ENCODE peak calls at places on chromosomes 2 and 18, in four cellular contexts. W is Panc1, R is DND-41, Z is cardiac muscle cell. A is an unnamed sample.
A peak's percentile ranks its signal among the peaks of the same experiment; 100 is the strongest.

GRCh38 chr2:189287982-189288494 is 108.5 kb upstream of the COL5A2 start:
- DNase-seq in W (peak; percentile 75), R (no peak), Z (peak; percentile 89), A (peak; percentile 92)

GRCh38 chr2:12325806-12326205 is 390.9 kb upstream of the TRIB2 start:
- DNase-seq in W (no peak), R (peak; percentile 84), Z (peak; percentile 86), A (peak; percentile 41)

GRCh38 chr2:99881901-99882591 is 260.3 kb downstream of the AFF3 start:
- DNase-seq in W (no peak), R (no peak), Z (peak; percentile 71), A (peak; percentile 73)

GRCh38 chr18:23897293-23897692 is 117.3 kb upstream of the TTC39C start:
- DNase-seq in W (no peak), R (no peak), Z (no peak), A (no peak)

GRCh38 chr18:33914399-33914798 is 310.3 kb downstream of the NOL4 start:
- DNase-seq in W (no peak), R (no peak), Z (no peak), A (peak; percentile 3)

GRCh38 chr2:199201539-199201938 is 256.2 kb downstream of the SATB2 start:
- DNase-seq in W (no peak), R (no peak), Z (no peak), A (no peak)

GRCh38 chr2:9260411-9261037 is 53.9 kb downstream of the ASAP2 start:
- DNase-seq in W (no peak), R (no peak), Z (peak; percentile 29), A (no peak)

GRCh38 chr18:32368170-32368569 is 102.5 kb downstream of the GAREM1 start:
- DNase-seq in W (no peak), R (no peak), Z (no peak), A (no peak)

GRCh38 chr2:127508025-127508620 is 18.2 kb downstream of the IWS1 start:
- DNase-seq in W (no peak), R (no peak), Z (no peak), A (peak; percentile 20)

GRCh38 chr2:47569658-47570398 is 166.9 kb downstream of the MSH2 start:
- DNase-seq in W (no peak), R (no peak), Z (peak; percentile 17), A (no peak)

GRCh38 chr2:68709421-68709911 is 25.1 kb upstream of the ARHGAP25 start:
- DNase-seq in W (peak; percentile 48), R (peak; percentile 61), Z (peak; percentile 65), A (peak; percentile 58)

GRCh38 chr2:119234021-119235019 is 10.7 kb downstream of the STEAP3 start:
- DNase-seq in W (no peak), R (peak; percentile 35), Z (peak; percentile 57), A (peak; percentile 24)

GRCh38 chr2:37472959-37473358 is 128.5 kb downstream of the QPCT start:
- DNase-seq in W (no peak), R (no peak), Z (peak; percentile 29), A (peak; percentile 77)

GRCh38 chr18:79680100-79680879 is 687 bp downstream of the CTDP1 start:
- DNase-seq in W (no peak), R (peak; percentile 58), Z (peak; percentile 58), A (peak; percentile 45)

GRCh38 chr2:105323117-105323516 is 6.4 kb downstream of the TGFBRAP1 start:
- DNase-seq in W (no peak), R (no peak), Z (no peak), A (no peak)

GRCh38 chr18:79380816-79381806 is 14.6 kb upstream of the NFATC1 start:
- DNase-seq in W (no peak), R (peak; percentile 68), Z (peak; percentile 57), A (peak; percentile 53)

GRCh38 chr2:15306706-15307105 is 254.4 kb downstream of the NBAS start:
- DNase-seq in W (no peak), R (no peak), Z (peak; percentile 36), A (peak; percentile 11)

GRCh38 chr2:137467246-137467862 is 496.9 kb upstream of the HNMT start:
- DNase-seq in W (peak; percentile 32), R (peak; percentile 31), Z (peak; percentile 3), A (peak; percentile 0)

GRCh38 chr2:112480540-112481049 is 1.4 kb upstream of the TTL start:
- DNase-seq in W (no peak), R (no peak), Z (no peak), A (no peak)

GRCh38 chr2:67919490-67919889 is 143.3 kb downstream of the C1D start:
- DNase-seq in W (no peak), R (no peak), Z (peak; percentile 23), A (peak; percentile 13)

GRCh38 chr18:2998644-2999043 is 14.3 kb downstream of the LPIN2 start:
- DNase-seq in W (no peak), R (no peak), Z (no peak), A (no peak)

GRCh38 chr2:158124896-158125295 is 23.2 kb downstream of the UPP2 start:
- DNase-seq in W (no peak), R (no peak), Z (no peak), A (no peak)

GRCh38 chr2:221546505-221547225 is 25.4 kb downstream of the EPHA4 start:
- DNase-seq in W (no peak), R (no peak), Z (no peak), A (no peak)

GRCh38 chr2:192007819-192008218 is 160.9 kb upstream of the CAVIN2 start:
- DNase-seq in W (no peak), R (no peak), Z (peak; percentile 46), A (peak; percentile 44)

GRCh38 chr2:238097201-238097987 is 2.7 kb upstream of the ESPNL start:
- DNase-seq in W (no peak), R (peak; percentile 3), Z (no peak), A (no peak)

GRCh38 chr18:20963027-20963426 is 148.6 kb downstream of the ROCK1 start:
- DNase-seq in W (no peak), R (no peak), Z (no peak), A (no peak)

GRCh38 chr2:198315791-198316190 is 511.4 kb downstream of the PLCL1 start:
- DNase-seq in W (no peak), R (no peak), Z (no peak), A (no peak)

GRCh38 chr2:53559302-53559967 is 208.2 kb upstream of the CHAC2 start:
- DNase-seq in W (no peak), R (no peak), Z (no peak), A (no peak)

GRCh38 chr2:11019614-11020013 is 107.9 kb downstream of the KCNF1 start:
- DNase-seq in W (no peak), R (no peak), Z (no peak), A (no peak)

GRCh38 chr2:43762286-43762685 is 11.6 kb upstream of the DYNC2LI1 start:
- DNase-seq in W (no peak), R (no peak), Z (no peak), A (peak; percentile 8)

GRCh38 chr18:61569176-61569892 is 236.1 kb downstream of the CDH20 start:
- DNase-seq in W (no peak), R (peak; percentile 32), Z (peak; percentile 90), A (peak; percentile 78)

GRCh38 chr2:109102588-109103233 is 26.3 kb upstream of the SH3RF3 start:
- DNase-seq in W (no peak), R (peak; percentile 30), Z (no peak), A (no peak)

GRCh38 chr18:54416459-54416858 is 58.8 kb downstream of the C18orf54 start:
- DNase-seq in W (no peak), R (no peak), Z (peak; percentile 80), A (peak; percentile 80)

GRCh38 chr2:62292190-62292589 is 96.3 kb downstream of the B3GNT2 start:
- DNase-seq in W (no peak), R (no peak), Z (peak; percentile 43), A (peak; percentile 67)
- H3K4me3 ChIP-seq in W (no peak overlapping the region), R (no peak overlapping the region), Z (no peak overlapping the region), A (peak overlapping the region; percentile 25)

GRCh38 chr2:72128843-72129227 is 18.8 kb downstream of the CYP26B1 start:
- DNase-seq in W (no peak), R (no peak), Z (no peak), A (no peak)
- TF ChIP-seq CTCF in W (no peak), R (no peak), Z (no peak), A (no peak)

GRCh38 chr2:63980794-63981193 is 38.4 kb downstream of the VPS54 start:
- DNase-seq in W (no peak), R (no peak), Z (no peak), A (no peak)

GRCh38 chr2:63984606-63985359 is 34.4 kb downstream of the VPS54 start:
- DNase-seq in W (no peak), R (no peak), Z (no peak), A (no peak)

GRCh38 chr2:63981702-63982103 is 37.5 kb downstream of the VPS54 start:
- DNase-seq in W (no peak), R (no peak), Z (no peak), A (no peak)

GRCh38 chr2:63982335-63982734 is 36.9 kb downstream of the VPS54 start:
- DNase-seq in W (no peak), R (no peak), Z (no peak), A (no peak)

DNA sequence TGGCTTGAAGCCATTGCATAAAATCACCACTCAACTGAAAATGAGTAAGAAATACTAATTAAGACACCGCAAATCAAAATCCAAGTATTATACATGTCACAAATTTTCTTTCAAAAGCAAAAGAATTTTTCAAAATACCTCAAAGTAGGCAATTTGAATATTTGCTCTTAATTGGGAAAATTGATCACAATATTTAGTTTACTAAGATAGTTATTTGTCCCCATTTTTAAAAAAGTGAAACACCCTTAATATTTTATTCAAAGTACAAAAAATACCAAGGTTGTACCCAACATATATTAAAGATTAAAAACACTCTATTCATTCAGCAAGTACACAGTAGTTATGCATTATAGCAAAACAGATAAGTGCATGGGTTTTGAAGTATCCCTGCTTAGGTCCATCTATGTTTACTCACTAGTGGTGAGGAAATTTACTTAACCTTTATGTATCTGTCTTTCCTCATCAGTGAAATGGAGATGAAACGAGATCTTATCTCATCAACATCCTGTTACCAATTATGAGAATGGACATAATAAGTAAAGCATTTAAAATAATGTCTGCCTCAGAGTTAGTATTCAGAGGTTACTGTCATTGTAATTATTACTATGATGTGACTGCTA is 35.1 kb downstream of the VPS54 start:
- DNase-seq in W (no peak), R (no peak), Z (peak; percentile 9), A (no peak)
- H3K4me3 ChIP-seq in W (no peak overlapping the region), R (no peak overlapping the region), Z (no peak overlapping the region), A (no peak overlapping the region)

DNA sequence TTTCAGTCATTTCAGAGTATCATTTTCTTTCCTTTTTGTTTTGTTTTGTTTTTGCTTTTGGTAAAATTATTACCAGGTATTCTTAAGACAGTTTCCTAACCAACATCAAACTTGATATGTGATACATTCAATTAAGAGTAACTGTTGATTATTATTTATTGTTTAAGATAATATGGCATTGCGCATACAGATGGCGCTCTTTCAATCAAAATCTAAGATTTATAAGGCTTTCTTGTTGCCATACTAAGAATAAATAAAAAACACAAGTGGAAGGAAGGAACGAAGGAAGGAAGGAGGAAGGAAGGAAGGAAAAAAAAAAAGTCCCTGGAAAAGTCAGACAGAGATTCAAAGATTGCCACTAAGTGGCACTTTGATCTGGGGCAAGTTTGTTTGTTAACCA is 1308.7 kb upstream of the FAM98A start:
- DNase-seq in W (no peak), R (no peak), Z (no peak), A (no peak)
- TF ChIP-seq CTCF in W (no peak), R (no peak), Z (no peak), A (no peak)

GRCh38 chr2:61619561-61619960 is 81.4 kb upstream of the XPO1 start:
- DNase-seq in W (no peak), R (no peak), Z (no peak), A (no peak)

GRCh38 chr2:61617610-61618009 is 79.5 kb upstream of the XPO1 start:
- DNase-seq in W (no peak), R (no peak), Z (no peak), A (no peak)

GRCh38 chr2:61623747-61624146 is 85.6 kb upstream of the XPO1 start:
- DNase-seq in W (no peak), R (no peak), Z (no peak), A (no peak)

GRCh38 chr2:61620244-61621159 is 82.3 kb upstream of the XPO1 start:
- DNase-seq in W (peak; percentile 50), R (no peak), Z (peak; percentile 74), A (peak; percentile 88)
- H3K4me3 ChIP-seq in W (no peak overlapping the region), R (no peak overlapping the region), Z (no peak overlapping the region), A (no peak overlapping the region)

GRCh38 chr2:28663359-28663758 is 88.3 kb upstream of the PPP1CB start:
- DNase-seq in W (no peak), R (no peak), Z (peak; percentile 55), A (peak; percentile 74)
- TF ChIP-seq CTCF in W (no peak), R (no peak), Z (peak; percentile 25), A (peak; percentile 57)

A was measured in fibroblast of the aortic adventitia.